ENCODE peak calls at places on chromosome 3, in four cellular contexts. Y is K562, F is HepG2, T is GM12878. L is an unnamed sample.

GRCh38 chr3:129623447-129624118 is 17.1 kb upstream of the PLXND1 start:
- DNase-seq in Y (no peak), F (no peak), T (no peak), L (no peak)

GRCh38 chr3:123303976-123304560 is 102.3 kb downstream of the SEC22A start:
- DNase-seq in Y (no peak), F (no peak), T (no peak), L (no peak)

GRCh38 chr3:11717301-11717700 is 73.6 kb upstream of the VGLL4 start:
- DNase-seq in Y (no peak), F (no peak), T (no peak), L (no peak)

GRCh38 chr3:66297260-66297863 is 76.6 kb downstream of the SLC25A26 start:
- DNase-seq in Y (no peak), F (no peak), T (no peak), L (no peak)

GRCh38 chr3:180534828-180535227 is 67.1 kb upstream of the TTC14 start:
- DNase-seq in Y (no peak), F (no peak), T (no peak), L (no peak)

GRCh38 chr3:99947356-99947755 is 129.7 kb downstream of the CMSS1 start:
- DNase-seq in Y (no peak), F (no peak), T (no peak), L (no peak)

GRCh38 chr3:122984007-122984406 is 43.6 kb downstream of the SEMA5B start:
- DNase-seq in Y (no peak), F (no peak), T (no peak), L (no peak)

GRCh38 chr3:41482134-41482533 is 282.8 kb downstream of the CTNNB1 start:
- DNase-seq in Y (no peak), F (no peak), T (no peak), L (no peak)

GRCh38 chr3:103337179-103337845 is 902.5 kb downstream of the ZPLD1 start:
- DNase-seq in Y (no peak), F (no peak), T (no peak), L (no peak)

GRCh38 chr3:151686257-151686656 is 47.5 kb upstream of the AADACL2 start:
- DNase-seq in Y (peak), F (no peak), T (no peak), L (no peak)

GRCh38 chr3:13880811-13881156 is 913 bp upstream of the WNT7A start:
- DNase-seq in Y (no peak), F (no peak), T (no peak), L (no peak)

GRCh38 chr3:69484507-69485393 is 98.9 kb upstream of the FRMD4B start:
- DNase-seq in Y (no peak), F (no peak), T (no peak), L (no peak)

GRCh38 chr3:41286305-41286704 is 87.0 kb downstream of the CTNNB1 start:
- DNase-seq in Y (no peak), F (no peak), T (no peak), L (no peak)

GRCh38 chr3:186003610-186004009 is 65.8 kb upstream of the TRA2B start:
- DNase-seq in Y (no peak), F (no peak), T (peak), L (no peak)

GRCh38 chr3:18704326-18704725 is 279.2 kb upstream of the SATB1 start:
- DNase-seq in Y (no peak), F (no peak), T (no peak), L (no peak)

GRCh38 chr3:58658508-58658907 is 8.1 kb downstream of the FAM3D start:
- DNase-seq in Y (peak), F (no peak), T (no peak), L (no peak)

GRCh38 chr3:168065569-168065968 is 30.2 kb downstream of the GOLIM4 start:
- DNase-seq in Y (no peak), F (no peak), T (no peak), L (no peak)

GRCh38 chr3:47571391-47572165 is 7.1 kb downstream of the CSPG5 start:
- DNase-seq in Y (no peak), F (no peak), T (no peak), L (no peak)

GRCh38 chr3:138786788-138787276 is 47.9 kb downstream of the PIK3CB start:
- DNase-seq in Y (no peak), F (peak), T (no peak), L (no peak)

GRCh38 chr3:32202496-32202895 is 36.0 kb upstream of the CMTM8 start:
- DNase-seq in Y (no peak), F (no peak), T (no peak), L (no peak)

GRCh38 chr3:25433868-25434267 is 5.8 kb downstream of the RARB start:
- DNase-seq in Y (peak), F (no peak), T (no peak), L (no peak)

GRCh38 chr3:14779069-14779685 is 39.6 kb upstream of the FGD5 start:
- DNase-seq in Y (no peak), F (no peak), T (no peak), L (no peak)

GRCh38 chr3:157073810-157074209 is 86.1 kb downstream of the CCNL1 start:
- DNase-seq in Y (no peak), F (no peak), T (no peak), L (no peak)

GRCh38 chr3:16113704-16114103 is 60.8 kb upstream of the GALNT15 start:
- DNase-seq in Y (no peak), F (no peak), T (no peak), L (no peak)

GRCh38 chr3:65024148-65024547 is 336.3 kb upstream of the ADAMTS9 start:
- DNase-seq in Y (no peak), F (no peak), T (no peak), L (no peak)

GRCh38 chr3:12967751-12968209 is 105.4 kb downstream of the IQSEC1 start:
- DNase-seq in Y (peak), F (peak), T (no peak), L (peak)

GRCh38 chr3:28328188-28329151 is 20.1 kb upstream of the ZCWPW2 start:
- DNase-seq in Y (no peak), F (no peak), T (no peak), L (no peak)

GRCh38 chr3:63056932-63057331 is 181.7 kb upstream of the CADPS start:
- DNase-seq in Y (no peak), F (no peak), T (no peak), L (no peak)

GRCh38 chr3:71006810-71007785 is 576.4 kb downstream of the FOXP1 start:
- DNase-seq in Y (peak), F (peak), T (no peak), L (peak)

GRCh38 chr3:195071011-195071728 is 199.8 kb downstream of the XXYLT1 start:
- DNase-seq in Y (no peak), F (no peak), T (no peak), L (no peak)

GRCh38 chr3:15823092-15823491 is 25.3 kb upstream of the ANKRD28 start:
- DNase-seq in Y (no peak), F (no peak), T (no peak), L (no peak)

GRCh38 chr3:57444469-57444868 is 99.7 kb downstream of the DNAH12 start:
- DNase-seq in Y (no peak), F (no peak), T (no peak), L (no peak)
- TF ChIP-seq TARDBP in Y (no peak), F (no peak), T (no peak), L (no peak)

DNA sequence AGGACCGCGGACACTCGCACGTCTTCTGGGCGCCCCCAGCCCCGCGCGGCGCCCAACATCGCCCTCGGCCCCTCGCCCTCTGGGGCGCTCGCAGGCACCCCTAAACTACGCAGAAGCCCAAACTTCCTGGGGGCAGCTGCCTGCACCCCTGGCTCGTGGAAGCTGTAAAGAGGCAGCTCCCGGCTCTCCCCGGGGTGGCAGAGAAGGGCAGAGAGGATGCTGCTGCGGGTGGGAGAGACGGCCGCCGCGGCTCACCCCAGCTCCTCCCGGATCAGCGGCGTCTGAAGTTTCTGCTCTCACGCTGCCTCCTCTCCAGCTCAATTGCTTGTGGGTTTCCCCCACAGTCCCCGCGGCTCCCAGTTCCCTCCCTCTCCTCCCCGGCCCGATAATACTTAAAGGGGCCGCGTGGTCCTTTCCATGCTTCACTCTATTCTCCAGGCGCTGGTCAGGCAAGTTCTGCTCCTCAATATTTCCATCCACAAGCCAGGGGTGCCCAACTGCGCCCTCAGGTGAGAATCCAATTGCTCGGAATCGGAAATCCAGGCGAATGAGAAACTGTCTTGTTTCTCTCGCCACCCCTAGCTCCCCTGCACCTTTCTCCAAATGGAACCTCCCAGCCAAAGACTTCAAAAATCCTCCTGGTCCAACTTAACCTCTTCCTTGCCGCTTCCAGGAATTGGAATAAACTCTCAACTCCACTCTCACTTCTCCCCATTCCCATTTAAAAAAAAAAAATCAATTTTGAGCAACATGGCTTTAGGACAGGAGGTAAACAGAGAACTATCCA is 748.5 kb downstream of the ROBO1 start:
- DNase-seq in Y (no peak), F (peak), T (no peak), L (peak)
- TF ChIP-seq FOXM1 in Y (no peak), F (no peak), T (no peak), L (peak)

GRCh38 chr3:136937886-136938285 is 19.9 kb upstream of the IL20RB start:
- DNase-seq in Y (no peak), F (no peak), T (no peak), L (no peak)
- TF ChIP-seq TARDBP in Y (no peak), F (no peak), T (no peak), L (no peak)

GRCh38 chr3:134428396-134428795 is 54.1 kb upstream of the AMOTL2 start:
- DNase-seq in Y (no peak), F (no peak), T (no peak), L (no peak)

GRCh38 chr3:134430174-134430573 is 55.6 kb downstream of the ANAPC13 start:
- DNase-seq in Y (no peak), F (no peak), T (no peak), L (no peak)

GRCh38 chr3:134425943-134426342 is 51.7 kb upstream of the AMOTL2 start:
- DNase-seq in Y (no peak), F (peak), T (no peak), L (no peak)

GRCh38 chr3:134426660-134427181 is 52.5 kb upstream of the AMOTL2 start:
- DNase-seq in Y (no peak), F (no peak), T (no peak), L (no peak)

GRCh38 chr3:134427400-134428111 is 53.3 kb upstream of the AMOTL2 start:
- DNase-seq in Y (no peak), F (peak), T (no peak), L (no peak)
- TF ChIP-seq FOXM1 in Y (no peak), F (no peak), T (no peak), L (no peak)

GRCh38 chr3:38026856-38027255 is 2.6 kb downstream of the PLCD1 start:
- DNase-seq in Y (no peak), F (no peak), T (no peak), L (no peak)

GRCh38 chr3:38030126-38031021 is 932 bp upstream of the PLCD1 start:
- DNase-seq in Y (peak), F (no peak), T (no peak), L (no peak)

GRCh38 chr3:38027466-38028465 is 1.7 kb downstream of the PLCD1 start:
- DNase-seq in Y (no peak), F (no peak), T (no peak), L (no peak)

GRCh38 chr3:38029400-38030125 is at the start of gene PLCD1:
- DNase-seq in Y (peak), F (peak), T (no peak), L (peak)

GRCh38 chr3:38028621-38029361 is 651 bp downstream of the PLCD1 start:
- DNase-seq in Y (no peak), F (no peak), T (no peak), L (no peak)
- TF ChIP-seq TARDBP in Y (no peak), F (no peak), T (no peak), L (no peak)

DNA sequence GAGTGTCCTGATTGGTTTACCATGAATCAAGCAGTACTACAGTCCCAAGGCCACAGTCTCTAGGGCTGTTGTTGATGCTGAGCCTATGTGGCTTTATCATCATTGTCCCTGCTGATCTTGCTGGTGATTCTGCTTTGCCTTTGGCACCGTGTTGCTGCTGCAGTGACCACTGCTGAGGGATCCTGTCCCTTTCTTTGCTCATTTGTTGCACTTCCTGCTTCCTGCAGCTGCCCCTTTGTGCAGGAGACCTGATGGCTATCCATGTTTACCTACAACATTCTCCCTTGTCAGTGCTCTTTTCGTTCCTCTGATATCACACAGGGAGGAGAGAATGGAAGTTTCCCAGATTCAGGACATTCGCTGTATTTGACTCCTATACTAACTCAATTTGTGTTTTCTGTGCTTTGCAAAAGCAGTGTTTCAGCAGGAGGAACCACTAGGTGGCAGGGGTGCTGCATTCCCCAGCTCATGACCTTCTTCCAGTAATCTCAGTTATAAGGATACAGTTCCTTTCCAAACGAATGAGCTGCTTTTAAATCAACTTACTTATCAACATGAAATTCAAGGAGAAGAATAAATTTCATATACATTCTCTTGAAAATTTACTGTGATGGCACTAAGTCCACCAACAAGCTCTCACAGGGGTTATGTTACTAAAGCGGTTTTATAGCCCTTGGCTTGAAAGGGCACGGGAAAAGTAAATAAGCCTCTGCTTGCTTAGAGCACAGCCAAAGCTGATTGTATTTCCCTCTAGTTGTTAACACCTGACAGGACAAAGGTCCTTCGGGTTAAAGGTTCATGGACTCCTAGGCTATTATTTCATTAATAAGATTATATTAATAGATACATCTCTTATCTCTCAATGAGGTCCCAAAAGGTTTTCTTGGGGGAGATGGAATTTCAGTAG is 9.7 kb upstream of the THUMPD3 start:
- DNase-seq in Y (peak), F (peak), T (peak), L (peak)
- TF ChIP-seq FOXM1 in Y (no peak), F (no peak), T (no peak), L (no peak)

GRCh38 chr3:98577178-98577895 is 16.1 kb downstream of the CPOX start:
- DNase-seq in Y (no peak), F (no peak), T (no peak), L (no peak)

GRCh38 chr3:98568402-98568801 is 25.0 kb downstream of the CPOX start:
- DNase-seq in Y (no peak), F (no peak), T (no peak), L (no peak)

GRCh38 chr3:98573231-98573728 is 20.1 kb downstream of the CPOX start:
- DNase-seq in Y (peak), F (no peak), T (no peak), L (no peak)

DNA sequence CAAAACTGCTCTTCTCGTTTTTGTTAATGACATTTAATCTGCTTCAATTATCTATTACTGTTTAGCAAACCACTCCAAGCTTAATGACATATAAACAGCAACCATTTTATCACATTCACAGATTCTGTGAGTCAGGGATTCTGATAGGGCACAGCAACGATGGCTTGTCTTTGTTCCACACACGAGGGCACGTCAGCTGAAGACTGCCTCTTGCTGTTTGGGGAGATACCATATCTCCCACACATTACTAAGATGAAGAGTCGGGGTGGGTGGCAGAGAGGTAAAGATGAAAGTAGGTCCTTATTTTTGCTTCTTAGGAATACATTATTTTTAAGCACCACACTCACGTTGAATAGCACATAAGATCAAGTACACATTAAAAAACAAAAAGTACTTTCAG is 19.3 kb downstream of the CPOX start:
- DNase-seq in Y (no peak), F (no peak), T (no peak), L (no peak)
- TF ChIP-seq TARDBP in Y (no peak), F (no peak), T (no peak), L (no peak)

DNA sequence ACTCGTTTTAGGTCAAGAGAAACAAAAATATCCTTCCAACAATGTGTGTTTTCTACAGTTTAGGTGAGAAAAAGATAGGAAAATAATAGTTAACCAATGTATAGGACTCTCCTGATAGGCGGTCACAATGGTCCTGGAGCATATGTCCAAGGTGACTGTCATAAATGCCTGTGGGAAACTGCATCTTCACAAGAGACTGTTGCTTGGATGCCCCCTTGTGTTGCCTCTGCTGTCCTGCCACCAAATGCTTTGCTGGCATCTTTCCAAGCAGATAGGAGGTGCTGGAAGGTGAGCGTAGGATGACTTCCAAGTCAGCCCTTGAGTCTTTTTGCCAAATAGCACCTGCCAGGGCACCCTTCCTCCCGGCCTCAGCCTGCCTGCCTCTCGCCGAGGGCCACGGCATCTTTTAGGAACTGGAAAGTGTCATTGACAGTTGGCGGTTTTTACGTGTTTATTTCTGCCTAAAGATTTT is 24.1 kb upstream of the SACM1L start:
- DNase-seq in Y (peak), F (peak), T (peak), L (peak)
- TF ChIP-seq FOXM1 in Y (no peak), F (no peak), T (no peak), L (no peak)

L was measured in HEK293T.